ENCODE peak calls at places on chromosome 13, in five cellular contexts. M is fibroblast of mammary gland; E is activated T-helper 1 cell treated with anti-CD3 and anti-CD28 coated beads, Interleukin-2, amount 50 U/mL, for 16 hours; B is omental fat pad; C is stimulated activated CD4-positive, alpha-beta T cell treated with anti-CD3 and anti-CD28 coated beads, Interleukin-12 subunit alpha, Interleukin-12 subunit beta, amount 100 ng/mL, for 48 hours. L is an unnamed sample.

GRCh38 chr13:114109646-114110045 is 22.8 kb downstream of the RASA3 start:
- DNase-seq in E (no peak), M (no peak), C (peak; percentile 45), B (peak; percentile 12), L (no peak)

GRCh38 chr13:113117335-113117872 is 5.2 kb upstream of the F10 start:
- DNase-seq in B (no peak), C (no peak), E (no peak), M (no peak), L (no peak)

GRCh38 chr13:29688193-29688592 is 92.7 kb upstream of the SLC7A1 start:
- DNase-seq in B (no peak), E (no peak), M (no peak), C (no peak), L (no peak)

GRCh38 chr13:52446265-52446664 is 4.2 kb downstream of the VPS36 start:
- DNase-seq in M (no peak), C (no peak), E (no peak), B (no peak), L (no peak)

GRCh38 chr13:57286511-57287098 is 119.6 kb downstream of the PRR20E start:
- DNase-seq in M (no peak), C (no peak), E (no peak), B (no peak), L (no peak)

GRCh38 chr13:28204043-28204442 is 65.7 kb downstream of the PAN3 start:
- DNase-seq in E (no peak), M (no peak), B (no peak), C (no peak), L (no peak)

GRCh38 chr13:51825165-51825592 is 19.8 kb downstream of the TMEM272 start:
- DNase-seq in M (peak; percentile 30), E (no peak), B (no peak), C (no peak), L (no peak)

GRCh38 chr13:109111141-109111540 is 481.7 kb downstream of the MYO16 start:
- DNase-seq in C (no peak), B (no peak), E (no peak), M (no peak), L (no peak)

GRCh38 chr13:43360196-43360595 is 336.8 kb downstream of the DNAJC15 start:
- DNase-seq in B (no peak), C (no peak), E (no peak), M (no peak), L (no peak)

GRCh38 chr13:24039621-24040475 is 120.7 kb upstream of the SPATA13 start:
- DNase-seq in B (no peak), E (no peak), C (no peak), M (no peak), L (no peak)